ENCODE peak calls at places on chromosomes 12 and 14, in four cellular contexts. One of them, this sample, is unnamed.

GRCh38 chr14:51206462-51206861 is 33.6 kb upstream of the TMX1 start:
- DNase-seq in HepG2: no peak
- DNase-seq in K562: no peak
- DNase-seq in GM12878: no peak
- DNase-seq in this sample: peak

GRCh38 chr14:71266994-71267636 is 359.9 kb downstream of the PCNX1 start:
- DNase-seq in GM12878: peak
- DNase-seq in K562: no peak
- DNase-seq in HepG2: no peak
- DNase-seq in this sample: no peak

GRCh38 chr12:62787023-62787422 is 147.9 kb downstream of the PPM1H start:
- DNase-seq in HepG2: no peak
- DNase-seq in K562: no peak
- DNase-seq in GM12878: no peak
- DNase-seq in this sample: no peak

GRCh38 chr14:21039585-21040369 is 2.4 kb upstream of the RNASE7 start:
- DNase-seq in K562: no peak
- DNase-seq in HepG2: peak
- DNase-seq in GM12878: no peak
- DNase-seq in this sample: peak

GRCh38 chr12:110312581-110313360 is 31.7 kb downstream of the ATP2A2 start:
- DNase-seq in GM12878: no peak
- DNase-seq in K562: no peak
- DNase-seq in HepG2: no peak
- DNase-seq in this sample: no peak

GRCh38 chr12:49644620-49644994 is 21.2 kb downstream of the PRPF40B start:
- DNase-seq in K562: peak
- DNase-seq in HepG2: peak
- DNase-seq in GM12878: peak
- DNase-seq in this sample: peak

GRCh38 chr12:4064008-4064407 is 190.8 kb upstream of the PARP11 start:
- DNase-seq in HepG2: no peak
- DNase-seq in GM12878: no peak
- DNase-seq in K562: no peak
- DNase-seq in this sample: no peak

GRCh38 chr12:85509857-85510256 is 229.8 kb downstream of the ALX1 start:
- DNase-seq in GM12878: peak
- DNase-seq in HepG2: no peak
- DNase-seq in K562: no peak
- DNase-seq in this sample: no peak

GRCh38 chr12:47068539-47068938 is 10.9 kb upstream of the PCED1B start:
- DNase-seq in HepG2: no peak
- DNase-seq in GM12878: no peak
- DNase-seq in K562: no peak
- DNase-seq in this sample: peak

GRCh38 chr12:94873368-94874085 is 130.0 kb downstream of the NDUFA12 start:
- DNase-seq in GM12878: no peak
- DNase-seq in K562: peak
- DNase-seq in HepG2: no peak
- DNase-seq in this sample: peak

GRCh38 chr12:6039894-6040601 is 84.4 kb downstream of the VWF start:
- DNase-seq in GM12878: no peak
- DNase-seq in K562: peak
- DNase-seq in HepG2: peak
- DNase-seq in this sample: peak

GRCh38 chr12:89179983-89180382 is 172.3 kb downstream of the DUSP6 start:
- DNase-seq in HepG2: no peak
- DNase-seq in GM12878: no peak
- DNase-seq in K562: no peak
- DNase-seq in this sample: no peak

GRCh38 chr12:59085680-59086079 is 165.4 kb upstream of the LRIG3 start:
- DNase-seq in GM12878: no peak
- DNase-seq in K562: no peak
- DNase-seq in HepG2: no peak
- DNase-seq in this sample: no peak

GRCh38 chr12:2544213-2544612 is 250.6 kb upstream of the FKBP4 start:
- DNase-seq in HepG2: no peak
- DNase-seq in GM12878: no peak
- DNase-seq in K562: no peak
- DNase-seq in this sample: no peak

GRCh38 chr12:117188121-117188665 is 2.1 kb downstream of the FBXO21 start:
- DNase-seq in HepG2: no peak
- DNase-seq in GM12878: no peak
- DNase-seq in K562: no peak
- DNase-seq in this sample: no peak

GRCh38 chr12:120597861-120598260 is 16.7 kb upstream of the POP5 start:
- DNase-seq in K562: no peak
- DNase-seq in HepG2: no peak
- DNase-seq in GM12878: no peak
- DNase-seq in this sample: no peak

GRCh38 chr14:94295360-94296180 is 2.5 kb upstream of the SERPINA10 start:
- DNase-seq in K562: no peak
- DNase-seq in GM12878: no peak
- DNase-seq in HepG2: no peak
- DNase-seq in this sample: no peak

GRCh38 chr12:73598626-73599025 is 939.0 kb upstream of the ATXN7L3B start:
- DNase-seq in HepG2: no peak
- DNase-seq in K562: no peak
- DNase-seq in GM12878: no peak
- DNase-seq in this sample: peak

GRCh38 chr14:49882826-49883694 is 9.8 kb upstream of the ARF6 start:
- DNase-seq in HepG2: no peak
- DNase-seq in K562: no peak
- DNase-seq in GM12878: no peak
- DNase-seq in this sample: peak

GRCh38 chr14:95196268-95196667 is 38.9 kb upstream of the DICER1 start:
- DNase-seq in HepG2: peak
- DNase-seq in GM12878: no peak
- DNase-seq in K562: peak
- DNase-seq in this sample: peak

DNA sequence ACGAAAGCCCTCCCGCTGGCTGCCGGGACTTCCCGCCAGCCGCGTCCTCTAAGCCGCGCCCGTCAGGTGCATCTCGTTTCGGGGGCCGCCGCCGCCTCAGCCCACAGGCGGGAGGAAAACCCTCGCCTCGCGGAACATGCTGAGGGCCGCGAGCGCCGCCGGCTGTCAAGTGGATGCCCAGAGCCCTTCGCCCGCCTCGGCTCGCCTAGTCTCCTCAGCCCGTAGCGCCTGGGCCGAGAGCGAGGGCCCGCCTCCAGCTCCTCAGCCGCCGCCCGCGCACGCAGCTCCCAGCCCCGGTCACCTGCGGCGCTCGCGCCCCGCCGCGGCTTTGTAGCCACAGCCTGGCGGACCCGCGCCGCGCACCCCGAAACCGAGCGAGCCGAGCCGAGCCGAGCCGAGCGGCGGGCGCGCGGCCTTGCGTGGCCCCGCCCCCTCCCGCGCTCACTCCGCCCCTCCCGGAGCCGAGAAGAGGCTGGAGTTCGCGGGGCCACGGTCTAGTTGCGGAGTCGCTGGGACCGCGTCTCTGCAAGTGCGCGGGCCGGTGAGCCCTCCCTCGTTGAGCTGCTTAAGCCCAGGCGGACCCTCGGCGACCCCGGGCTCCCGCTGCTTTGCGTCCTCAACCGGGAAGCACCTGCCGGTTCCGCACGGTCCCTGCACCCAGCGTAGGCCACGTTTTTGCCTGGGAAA is at the start of gene EML5:
- DNase-seq in K562: peak
- DNase-seq in GM12878: no peak
- DNase-seq in HepG2: peak
- DNase-seq in this sample: peak
- TF ChIP-seq POLR2AphosphoS5 in K562: no peak
- TF ChIP-seq POLR2AphosphoS5 in GM12878: no peak
- TF ChIP-seq POLR2AphosphoS5 in HepG2: no peak
- TF ChIP-seq POLR2AphosphoS5 in this sample: peak

GRCh38 chr14:24309538-24310386 is at the start of gene LTB4R2:
- DNase-seq in HepG2: no peak
- DNase-seq in GM12878: no peak
- DNase-seq in K562: no peak
- DNase-seq in this sample: no peak

GRCh38 chr14:24307156-24307574 is 612 bp downstream of the CIDEB start:
- DNase-seq in HepG2: no peak
- DNase-seq in GM12878: no peak
- DNase-seq in K562: no peak
- DNase-seq in this sample: no peak

GRCh38 chr14:24310387-24310665 is 386 bp downstream of the LTB4R2 start:
- DNase-seq in K562: no peak
- DNase-seq in GM12878: no peak
- DNase-seq in HepG2: no peak
- DNase-seq in this sample: no peak

GRCh38 chr14:24307575-24308341 is at the start of gene CIDEB:
- DNase-seq in K562: peak
- DNase-seq in HepG2: peak
- DNase-seq in GM12878: no peak
- DNase-seq in this sample: peak

GRCh38 chr14:24308342-24309124 is 756 bp upstream of the CIDEB start:
- DNase-seq in HepG2: no peak
- DNase-seq in GM12878: no peak
- DNase-seq in K562: no peak
- DNase-seq in this sample: no peak
- TF ChIP-seq JUNB in HepG2: no peak
- TF ChIP-seq JUNB in GM12878: no peak
- TF ChIP-seq JUNB in K562: no peak
- TF ChIP-seq JUNB in this sample: no peak

GRCh38 chr12:131732996-131733615 is 22.2 kb downstream of the SFSWAP start:
- DNase-seq in GM12878: no peak
- DNase-seq in K562: no peak
- DNase-seq in HepG2: no peak
- DNase-seq in this sample: no peak
- TF ChIP-seq POLR2AphosphoS5 in GM12878: no peak
- TF ChIP-seq POLR2AphosphoS5 in K562: no peak
- TF ChIP-seq POLR2AphosphoS5 in HepG2: no peak
- TF ChIP-seq POLR2AphosphoS5 in this sample: no peak

GRCh38 chr14:53441789-53442188 is 288.7 kb upstream of the DDHD1 start:
- DNase-seq in HepG2: peak
- DNase-seq in K562: no peak
- DNase-seq in GM12878: no peak
- DNase-seq in this sample: no peak

GRCh38 chr14:53444677-53445312 is 291.7 kb upstream of the DDHD1 start:
- DNase-seq in HepG2: peak
- DNase-seq in K562: no peak
- DNase-seq in GM12878: no peak
- DNase-seq in this sample: no peak
- TF ChIP-seq JUNB in HepG2: no peak
- TF ChIP-seq JUNB in K562: no peak
- TF ChIP-seq JUNB in GM12878: no peak
- TF ChIP-seq JUNB in this sample: no peak

DNA sequence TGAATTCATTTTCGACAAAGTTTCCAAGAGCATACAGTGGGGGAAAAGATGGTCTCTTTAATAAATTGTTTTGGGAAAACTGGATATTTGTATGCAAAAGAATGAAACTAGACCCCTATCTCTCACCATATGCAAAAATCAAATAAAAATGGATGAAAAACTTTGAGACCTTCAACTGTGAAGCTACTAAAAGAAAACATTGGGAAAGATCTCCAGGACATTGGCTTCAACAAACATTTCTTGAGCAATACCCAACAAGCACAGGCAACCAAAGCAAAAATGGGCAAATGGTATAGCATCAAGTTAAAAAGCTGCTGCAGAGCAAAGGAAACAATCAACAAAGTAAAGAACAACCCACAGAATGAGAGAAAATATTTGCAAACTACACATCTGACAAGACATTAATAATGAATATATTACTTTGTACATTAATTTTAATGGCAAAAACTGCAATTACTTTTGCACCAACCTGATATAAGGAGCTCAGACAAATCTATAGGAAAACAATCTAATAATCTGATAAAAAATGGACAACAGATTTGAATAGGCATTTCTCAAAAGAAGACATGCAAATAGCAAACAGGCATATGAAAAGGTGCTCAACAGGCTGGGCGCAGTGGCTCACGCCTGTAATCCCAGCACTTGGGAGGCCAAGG is 50.7 kb downstream of the NUBPL start:
- DNase-seq in HepG2: peak
- DNase-seq in GM12878: no peak
- DNase-seq in K562: no peak
- DNase-seq in this sample: no peak
- TF ChIP-seq POLR2AphosphoS5 in HepG2: no peak
- TF ChIP-seq POLR2AphosphoS5 in GM12878: no peak
- TF ChIP-seq POLR2AphosphoS5 in K562: no peak
- TF ChIP-seq POLR2AphosphoS5 in this sample: no peak

GRCh38 chr14:76313303-76313702 is 62.6 kb upstream of the ESRRB start:
- DNase-seq in K562: no peak
- DNase-seq in HepG2: no peak
- DNase-seq in GM12878: no peak
- DNase-seq in this sample: peak

GRCh38 chr14:76311410-76311758 is 64.6 kb upstream of the ESRRB start:
- DNase-seq in GM12878: no peak
- DNase-seq in K562: no peak
- DNase-seq in HepG2: no peak
- DNase-seq in this sample: peak

GRCh38 chr14:76313861-76314260 is 62.1 kb upstream of the ESRRB start:
- DNase-seq in HepG2: no peak
- DNase-seq in K562: no peak
- DNase-seq in GM12878: no peak
- DNase-seq in this sample: peak

GRCh38 chr14:76312821-76313220 is 63.1 kb upstream of the ESRRB start:
- DNase-seq in GM12878: no peak
- DNase-seq in K562: no peak
- DNase-seq in HepG2: no peak
- DNase-seq in this sample: peak

GRCh38 chr14:76314521-76314951 is 61.4 kb upstream of the ESRRB start:
- DNase-seq in HepG2: no peak
- DNase-seq in K562: no peak
- DNase-seq in GM12878: no peak
- DNase-seq in this sample: peak
- TF ChIP-seq JUNB in HepG2: no peak
- TF ChIP-seq JUNB in K562: no peak
- TF ChIP-seq JUNB in GM12878: no peak
- TF ChIP-seq JUNB in this sample: no peak

GRCh38 chr12:96371787-96372699 is 28.2 kb downstream of the CDK17 start:
- DNase-seq in K562: no peak
- DNase-seq in HepG2: no peak
- DNase-seq in GM12878: no peak
- DNase-seq in this sample: peak

GRCh38 chr12:96378319-96378718 is 21.9 kb downstream of the CDK17 start:
- DNase-seq in HepG2: no peak
- DNase-seq in GM12878: no peak
- DNase-seq in K562: no peak
- DNase-seq in this sample: no peak

GRCh38 chr12:96375841-96376249 is 24.4 kb downstream of the CDK17 start:
- DNase-seq in HepG2: no peak
- DNase-seq in K562: peak
- DNase-seq in GM12878: peak
- DNase-seq in this sample: no peak

GRCh38 chr12:96376865-96377264 is 23.4 kb downstream of the CDK17 start:
- DNase-seq in HepG2: no peak
- DNase-seq in GM12878: no peak
- DNase-seq in K562: no peak
- DNase-seq in this sample: no peak

DNA sequence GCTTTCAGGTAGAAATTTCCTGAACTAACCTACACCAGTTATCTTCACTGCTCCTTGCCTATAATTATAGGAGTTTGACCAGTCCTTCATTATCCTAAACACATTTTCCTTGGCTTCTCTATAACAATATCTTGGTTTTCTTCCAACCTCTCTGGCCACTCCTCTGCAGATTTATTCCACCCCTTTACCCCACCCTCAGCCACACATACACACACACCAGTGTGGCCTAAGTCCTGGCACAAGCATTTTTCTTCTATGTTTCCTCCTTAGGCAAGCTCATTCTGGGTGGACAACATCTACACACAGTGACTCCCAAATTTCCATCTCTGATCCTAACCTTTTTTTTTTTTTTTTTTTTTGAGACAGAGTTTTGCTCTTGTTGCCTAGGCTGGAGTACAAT is 25.1 kb downstream of the CDK17 start:
- DNase-seq in GM12878: no peak
- DNase-seq in K562: no peak
- DNase-seq in HepG2: no peak
- DNase-seq in this sample: no peak
- TF ChIP-seq POLR2AphosphoS5 in GM12878: no peak
- TF ChIP-seq POLR2AphosphoS5 in K562: no peak
- TF ChIP-seq POLR2AphosphoS5 in HepG2: no peak
- TF ChIP-seq POLR2AphosphoS5 in this sample: no peak